ENCODE peak calls at places on chromosome 15, in four cellular contexts. M, X, F and T are unnamed samples. For H3K36me3, the result is how much of the 10 kb centered on the place peaks cover.

GRCh38 chr15:78264304-78265136 is at the start of gene DNAJA4:
- DNase-seq in M (peak), X (peak), F (peak), T (peak)

GRCh38 chr15:76065267-76065666 is 5.5 kb downstream of the TMEM266 start:
- DNase-seq in M (no peak), X (no peak), F (no peak), T (no peak)

GRCh38 chr15:78726870-78727551 is 84.3 kb downstream of the ADAMTS7 start:
- DNase-seq in M (peak), X (peak), F (no peak), T (no peak)

GRCh38 chr15:78951841-78952238 is 7.0 kb upstream of the CTSH start:
- DNase-seq in M (peak), X (no peak), F (no peak), T (no peak)

GRCh38 chr15:70046716-70047369 is 50.9 kb downstream of the TLE3 start:
- DNase-seq in M (no peak), X (no peak), F (peak), T (no peak)

GRCh38 chr15:88894348-88894818 is 961 bp downstream of the HAPLN3 start:
- DNase-seq in M (peak), X (peak), F (peak), T (peak)

GRCh38 chr15:69648775-69649735 is 196.4 kb downstream of the RPLP1 start:
- DNase-seq in M (no peak), X (peak), F (no peak), T (no peak)

GRCh38 chr15:79431636-79432344 is at the start of gene MINAR1:
- DNase-seq in M (no peak), X (peak), F (no peak), T (peak)

GRCh38 chr15:95676500-95676899 is 654.0 kb upstream of the NR2F2 start:
- DNase-seq in M (no peak), X (no peak), F (no peak), T (no peak)

GRCh38 chr15:101652783-101653430 is 726 bp upstream of the TM2D3 start:
- DNase-seq in M (no peak), X (peak), F (no peak), T (no peak)

GRCh38 chr15:60343221-60343970 is 54.4 kb downstream of the ANXA2 start:
- DNase-seq in M (no peak), X (no peak), F (no peak), T (no peak)

GRCh38 chr15:78730955-78731354 is 80.3 kb downstream of the ADAMTS7 start:
- DNase-seq in M (no peak), X (no peak), F (no peak), T (no peak)

GRCh38 chr15:98548172-98548971 is 100.0 kb upstream of the IGF1R start:
- DNase-seq in M (peak), X (peak), F (peak), T (no peak)

GRCh38 chr15:60570936-60571530 is 92.1 kb upstream of the ICE2 start:
- DNase-seq in M (no peak), X (no peak), F (no peak), T (no peak)

GRCh38 chr15:63610209-63610841 is 13.1 kb downstream of the FBXL22 start:
- DNase-seq in M (peak), X (peak), F (peak), T (peak)

GRCh38 chr15:88878720-88879184 is 16.6 kb downstream of the HAPLN3 start:
- DNase-seq in M (peak), X (peak), F (peak), T (no peak)

GRCh38 chr15:27797765-27798164 is 301.4 kb downstream of the OCA2 start:
- DNase-seq in M (no peak), X (no peak), F (no peak), T (no peak)

GRCh38 chr15:48190932-48191573 is 412 bp upstream of the CTXN2 start:
- DNase-seq in M (peak), X (peak), F (peak), T (no peak)

GRCh38 chr15:59997070-59997701 is 6.9 kb upstream of the FOXB1 start:
- DNase-seq in M (no peak), X (peak), F (no peak), T (peak)

GRCh38 chr15:43204016-43204901 is 16.6 kb downstream of the EPB42 start:
- DNase-seq in M (peak), X (peak), F (peak), T (no peak)

GRCh38 chr15:52054381-52054780 is 35.4 kb downstream of the MAPK6 start:
- DNase-seq in M (no peak), X (no peak), F (no peak), T (no peak)

GRCh38 chr15:55257014-55257670 is 32.5 kb downstream of the RAB27A start:
- DNase-seq in M (no peak), X (no peak), F (no peak), T (no peak)

GRCh38 chr15:77542491-77543001 is 90.2 kb downstream of the LINGO1 start:
- DNase-seq in M (no peak), X (no peak), F (no peak), T (no peak)

GRCh38 chr15:52791776-52792175 is 1.6 kb upstream of the ONECUT1 start:
- DNase-seq in M (no peak), X (peak), F (no peak), T (no peak)

GRCh38 chr15:49045691-49046112 is 544 bp downstream of the SECISBP2L start:
- DNase-seq in M (no peak), X (no peak), F (peak), T (no peak)

GRCh38 chr15:99433026-99433756 is 132.6 kb upstream of the MEF2A start:
- DNase-seq in M (no peak), X (no peak), F (peak), T (no peak)

GRCh38 chr15:64842986-64843561 is 1.4 kb downstream of the PLEKHO2 start:
- DNase-seq in M (no peak), X (peak), F (peak), T (no peak)

GRCh38 chr15:57922780-57923179 is 142.7 kb downstream of the ALDH1A2 start:
- DNase-seq in M (peak), X (no peak), F (no peak), T (no peak)

GRCh38 chr15:48759921-48760320 is 50.9 kb downstream of the CEP152 start:
- DNase-seq in M (no peak), X (peak), F (no peak), T (no peak)

GRCh38 chr15:71049706-71050422 is 65.4 kb upstream of the THSD4 start:
- DNase-seq in M (no peak), X (peak), F (no peak), T (no peak)

GRCh38 chr15:90782450-90782849 is 65.3 kb downstream of the BLM start:
- DNase-seq in M (no peak), X (no peak), F (no peak), T (no peak)

GRCh38 chr15:98155356-98155755 is 194.9 kb downstream of the ARRDC4 start:
- DNase-seq in M (no peak), X (no peak), F (no peak), T (no peak)

GRCh38 chr15:25415707-25416106 is 23.1 kb downstream of the UBE3A start:
- DNase-seq in M (no peak), X (no peak), F (no peak), T (no peak)

GRCh38 chr15:79339588-79340314 is 28.8 kb downstream of the TMED3 start:
- DNase-seq in M (no peak), X (peak), F (no peak), T (no peak)

GRCh38 chr15:19987389-19988048 is 554.1 kb downstream of the GOLGA6L6 start:
- DNase-seq in M (no peak), X (peak), F (no peak), T (no peak)

GRCh38 chr15:47507221-47507985 is 209.9 kb upstream of the SEMA6D start:
- DNase-seq in M (no peak), X (no peak), F (no peak), T (no peak)

GRCh38 chr15:96947830-96948229 is 617.3 kb downstream of the NR2F2 start:
- DNase-seq in M (no peak), X (peak), F (no peak), T (no peak)
- H3K4me3 ChIP-seq in M (peak), X (peak), F (peak), T (no peak)

GRCh38 chr15:34890424-34890823 is 79.1 kb downstream of the AQR start:
- DNase-seq in M (no peak), X (no peak), F (no peak), T (no peak)
- H3K36me3 ChIP-seq in M (half or more), X (half or more), F (under half), T (under half)

GRCh38 chr15:81182746-81183402 is 13.8 kb upstream of the IL16 start:
- DNase-seq in M (no peak), X (peak), F (no peak), T (no peak)
- H3K4me3 ChIP-seq in M (peak), X (no peak), F (peak), T (no peak)

GRCh38 chr15:31378363-31378903 is 51.8 kb downstream of the KLF13 start:
- DNase-seq in M (no peak), X (no peak), F (no peak), T (no peak)

GRCh38 chr15:31377030-31377429 is 50.4 kb downstream of the KLF13 start:
- DNase-seq in M (no peak), X (no peak), F (peak), T (no peak)

GRCh38 chr15:31381801-31382692 is 55.4 kb downstream of the KLF13 start:
- DNase-seq in M (no peak), X (peak), F (no peak), T (no peak)

GRCh38 chr15:31379042-31379441 is 52.4 kb downstream of the KLF13 start:
- DNase-seq in M (no peak), X (no peak), F (no peak), T (no peak)

GRCh38 chr15:31379577-31379976 is 52.9 kb downstream of the KLF13 start:
- DNase-seq in M (no peak), X (no peak), F (no peak), T (no peak)
- H3K36me3 ChIP-seq in M (half or more), X (under half), F (under half), T (under half)